ENCODE peak calls at places on chromosomes 7 and 10, in four cellular contexts. One of them, this sample, is unnamed.

GRCh38 chr7:131010714-131011436 is 276.9 kb upstream of the KLF14 start:
- DNase-seq in GM13977: peak
- DNase-seq in HuH-7.5: no peak
- DNase-seq in ureter: no peak
- DNase-seq in this sample: no peak

GRCh38 chr7:73904219-73905136 is 43.5 kb downstream of the TMEM270 start:
- DNase-seq in GM13977: no peak
- DNase-seq in HuH-7.5: no peak
- DNase-seq in ureter: no peak
- DNase-seq in this sample: no peak

GRCh38 chr10:123890761-123891146 is 853 bp downstream of the CPXM2 start:
- DNase-seq in GM13977: no peak
- DNase-seq in HuH-7.5: no peak
- DNase-seq in ureter: no peak
- DNase-seq in this sample: no peak

GRCh38 chr10:37737336-37737735 is 120.1 kb downstream of the ZNF248 start:
- DNase-seq in GM13977: no peak
- DNase-seq in HuH-7.5: no peak
- DNase-seq in ureter: no peak
- DNase-seq in this sample: no peak

GRCh38 chr10:58335306-58336005 is 650 bp downstream of the UBE2D1 start:
- DNase-seq in GM13977: no peak
- DNase-seq in HuH-7.5: no peak
- DNase-seq in ureter: peak
- DNase-seq in this sample: peak

GRCh38 chr7:92503767-92504166 is 24.6 kb downstream of the PEX1 start:
- DNase-seq in GM13977: no peak
- DNase-seq in HuH-7.5: no peak
- DNase-seq in ureter: no peak
- DNase-seq in this sample: no peak

GRCh38 chr7:27145884-27146401 is 1.6 kb downstream of the HOXA6 start:
- DNase-seq in GM13977: no peak
- DNase-seq in HuH-7.5: no peak
- DNase-seq in ureter: no peak
- DNase-seq in this sample: no peak

GRCh38 chr10:126892150-126892872 is 12.9 kb upstream of the DOCK1 start:
- DNase-seq in GM13977: no peak
- DNase-seq in HuH-7.5: no peak
- DNase-seq in ureter: no peak
- DNase-seq in this sample: no peak

GRCh38 chr7:95246935-95247370 is 77.4 kb downstream of the PON1 start:
- DNase-seq in GM13977: peak
- DNase-seq in HuH-7.5: peak
- DNase-seq in ureter: peak
- DNase-seq in this sample: no peak

GRCh38 chr10:510415-510881 is 179.0 kb downstream of the DIP2C start:
- DNase-seq in GM13977: no peak
- DNase-seq in HuH-7.5: no peak
- DNase-seq in ureter: peak
- DNase-seq in this sample: no peak

GRCh38 chr10:46084321-46085165 is 38.5 kb upstream of the MSMB start:
- DNase-seq in GM13977: no peak
- DNase-seq in HuH-7.5: no peak
- DNase-seq in ureter: no peak
- DNase-seq in this sample: no peak

GRCh38 chr7:30652132-30652531 is 30.1 kb downstream of the CRHR2 start:
- DNase-seq in GM13977: no peak
- DNase-seq in HuH-7.5: no peak
- DNase-seq in ureter: no peak
- DNase-seq in this sample: no peak

GRCh38 chr7:95537483-95537882 is 51.7 kb downstream of the ASB4 start:
- DNase-seq in GM13977: no peak
- DNase-seq in HuH-7.5: no peak
- DNase-seq in ureter: no peak
- DNase-seq in this sample: no peak

GRCh38 chr7:134448359-134449229 is 10.3 kb downstream of the AKR1B1 start:
- DNase-seq in GM13977: no peak
- DNase-seq in HuH-7.5: no peak
- DNase-seq in ureter: no peak
- DNase-seq in this sample: no peak

GRCh38 chr10:65949543-65949942 is 976.3 kb upstream of the LRRTM3 start:
- DNase-seq in GM13977: no peak
- DNase-seq in HuH-7.5: no peak
- DNase-seq in ureter: no peak
- DNase-seq in this sample: no peak

GRCh38 chr7:18361756-18362155 is 133.8 kb upstream of the HDAC9 start:
- DNase-seq in GM13977: no peak
- DNase-seq in HuH-7.5: no peak
- DNase-seq in ureter: no peak
- DNase-seq in this sample: no peak

GRCh38 chr10:13056461-13057077 is 43.4 kb upstream of the OPTN start:
- DNase-seq in GM13977: no peak
- DNase-seq in HuH-7.5: no peak
- DNase-seq in ureter: no peak
- DNase-seq in this sample: no peak

This sample was measured in activated T-helper 1 cell treated with anti-CD3 and anti-CD28 coated beads, Interleukin-12 subunit alpha, Interleukin-12 subunit beta, Interleukin-2, Interleukin-4 antibody, amounts not matched to agents 30 ng/mL and 10 ng/mL and 1 ng/mL, durations not matched to agents 14 hours and 24 hours and 36 hours.